ENCODE peak calls at places on chromosomes 3 and 15, in seven cellular contexts. Q, O, P, F, S, I and D are unnamed samples. For H3K4me1, the result is how much of the 10 kb centered on the place peaks cover.

GRCh38 chr15:92011611-92012367 is 158.3 kb downstream of the SLCO3A1 start:
- DNase-seq in Q (no peak), O (no peak), P (no peak), F (peak), S (no peak), I (no peak), D (no peak)

GRCh38 chr15:51089699-51090098 is 5.0 kb downstream of the TNFAIP8L3 start:
- DNase-seq in Q (no peak), O (no peak), P (no peak), F (no peak), S (no peak), I (no peak), D (no peak)

GRCh38 chr15:37094542-37095196 is 5.7 kb downstream of the MEIS2 start:
- DNase-seq in Q (no peak), O (no peak), P (peak), F (no peak), S (no peak), I (no peak), D (no peak)

GRCh38 chr3:191376742-191377141 is 46.4 kb upstream of the UTS2B start:
- DNase-seq in Q (no peak), O (no peak), P (peak), F (no peak), S (no peak), I (no peak), D (no peak)

GRCh38 chr3:109275702-109276293 is 40.5 kb downstream of the DPPA2 start:
- DNase-seq in Q (peak), O (no peak), P (no peak), F (peak), S (no peak), I (no peak), D (peak)

GRCh38 chr3:38137615-38138346 is 680 bp upstream of the MYD88 start:
- DNase-seq in Q (no peak), O (no peak), P (peak), F (no peak), S (peak), I (peak), D (no peak)

GRCh38 chr15:101156509-101157159 is 95.2 kb downstream of the CHSY1 start:
- DNase-seq in Q (no peak), O (no peak), P (no peak), F (no peak), S (no peak), I (peak), D (no peak)

GRCh38 chr3:72165337-72165736 is 380.4 kb upstream of the PROK2 start:
- DNase-seq in Q (no peak), O (no peak), P (no peak), F (no peak), S (no peak), I (no peak), D (no peak)

GRCh38 chr15:90910441-90911301 is 7.6 kb downstream of the MAN2A2 start:
- DNase-seq in Q (no peak), O (no peak), P (no peak), F (no peak), S (no peak), I (peak), D (no peak)

GRCh38 chr3:58072046-58072445 is 63.8 kb downstream of the FLNB start:
- DNase-seq in Q (no peak), O (no peak), P (no peak), F (no peak), S (no peak), I (no peak), D (no peak)

GRCh38 chr3:167876603-167877325 is 141.2 kb downstream of the SERPINI1 start:
- DNase-seq in Q (no peak), O (no peak), P (no peak), F (no peak), S (no peak), I (no peak), D (no peak)

GRCh38 chr3:48826451-48826850 is 21.2 kb downstream of the PRKAR2A start:
- DNase-seq in Q (no peak), O (no peak), P (no peak), F (no peak), S (no peak), I (no peak), D (no peak)

GRCh38 chr3:9455596-9455995 is 58.2 kb downstream of the SETD5 start:
- DNase-seq in Q (no peak), O (no peak), P (no peak), F (no peak), S (no peak), I (no peak), D (no peak)

GRCh38 chr3:178257491-178257890 is 278.7 kb upstream of the KCNMB2 start:
- DNase-seq in Q (no peak), O (no peak), P (no peak), F (no peak), S (no peak), I (no peak), D (no peak)

GRCh38 chr15:69590932-69591524 is 138.4 kb downstream of the RPLP1 start:
- DNase-seq in Q (no peak), O (no peak), P (no peak), F (peak), S (no peak), I (no peak), D (no peak)

GRCh38 chr3:194879991-194880939 is 194.6 kb downstream of the FAM43A start:
- DNase-seq in Q (peak), O (peak), P (peak), F (peak), S (no peak), I (peak), D (peak)

GRCh38 chr3:157122116-157122515 is 37.8 kb downstream of the CCNL1 start:
- DNase-seq in Q (no peak), O (no peak), P (peak), F (no peak), S (no peak), I (no peak), D (peak)

GRCh38 chr15:93088200-93088980 is 621 bp downstream of the RGMA start:
- DNase-seq in Q (no peak), O (no peak), P (no peak), F (peak), S (no peak), I (peak), D (peak)

GRCh38 chr3:51539291-51539891 is 872 bp downstream of the RAD54L2 start:
- DNase-seq in Q (no peak), O (peak), P (peak), F (peak), S (no peak), I (peak), D (peak)
- TF ChIP-seq POLR2A in Q (no peak), O (no peak), P (no peak), F (no peak), S (no peak), I (no peak), D (no peak)

GRCh38 chr3:25045291-25045690 is 382.8 kb upstream of the RARB start:
- DNase-seq in Q (no peak), O (peak), P (no peak), F (peak), S (no peak), I (no peak), D (no peak)

GRCh38 chr3:25043757-25044156 is 384.3 kb upstream of the RARB start:
- DNase-seq in Q (no peak), O (no peak), P (no peak), F (no peak), S (no peak), I (no peak), D (no peak)

GRCh38 chr3:25047058-25047457 is 381.0 kb upstream of the RARB start:
- DNase-seq in Q (no peak), O (no peak), P (no peak), F (peak), S (no peak), I (no peak), D (no peak)

GRCh38 chr3:25043181-25043580 is 384.9 kb upstream of the RARB start:
- DNase-seq in Q (no peak), O (no peak), P (no peak), F (no peak), S (no peak), I (no peak), D (no peak)

GRCh38 chr3:25044762-25045161 is 383.3 kb upstream of the RARB start:
- DNase-seq in Q (no peak), O (no peak), P (no peak), F (no peak), S (no peak), I (no peak), D (no peak)
- H3K27ac ChIP-seq in Q (no peak), O (no peak), P (no peak), F (no peak), S (no peak), I (no peak), D (no peak)

GRCh38 chr15:78942741-78943140 is 2.1 kb downstream of the CTSH start:
- DNase-seq in Q (no peak), O (no peak), P (no peak), F (no peak), S (no peak), I (no peak), D (no peak)
- H3K4me1 ChIP-seq in Q (under half), O (under half), P (under half), F (under half), S (under half), I (half or more), D (under half)

GRCh38 chr3:107525101-107525953 is 2.6 kb downstream of the BBX start:
- DNase-seq in Q (peak), O (peak), P (no peak), F (peak), S (no peak), I (peak), D (peak)
- TF ChIP-seq POLR2A in Q (no peak), O (peak), P (no peak), F (peak), S (no peak), I (no peak), D (peak)

GRCh38 chr3:136069933-136070332 is 104.4 kb downstream of the PPP2R3A start:
- DNase-seq in Q (no peak), O (no peak), P (no peak), F (no peak), S (no peak), I (no peak), D (no peak)
- H3K27ac ChIP-seq in Q (no peak), O (no peak), P (peak), F (no peak), S (no peak), I (no peak), D (no peak)

GRCh38 chr3:52891615-52892081 is 5.7 kb downstream of the STIMATE start:
- DNase-seq in Q (no peak), O (no peak), P (no peak), F (no peak), S (no peak), I (no peak), D (peak)
- H3K4me1 ChIP-seq in Q (half or more), O (under half), P (under half), F (under half), S (under half), I (under half), D (half or more)

GRCh38 chr15:34043391-34043790 is 4.4 kb upstream of the AVEN start:
- DNase-seq in Q (no peak), O (no peak), P (no peak), F (no peak), S (no peak), I (no peak), D (no peak)

GRCh38 chr15:34047893-34048775 is 9.1 kb upstream of the AVEN start:
- DNase-seq in Q (no peak), O (no peak), P (no peak), F (no peak), S (no peak), I (no peak), D (no peak)

GRCh38 chr15:34049096-34049495 is 10.1 kb upstream of the AVEN start:
- DNase-seq in Q (no peak), O (no peak), P (no peak), F (no peak), S (no peak), I (no peak), D (no peak)

GRCh38 chr15:34043813-34044212 is 4.8 kb upstream of the AVEN start:
- DNase-seq in Q (no peak), O (no peak), P (no peak), F (no peak), S (no peak), I (no peak), D (no peak)

DNA sequence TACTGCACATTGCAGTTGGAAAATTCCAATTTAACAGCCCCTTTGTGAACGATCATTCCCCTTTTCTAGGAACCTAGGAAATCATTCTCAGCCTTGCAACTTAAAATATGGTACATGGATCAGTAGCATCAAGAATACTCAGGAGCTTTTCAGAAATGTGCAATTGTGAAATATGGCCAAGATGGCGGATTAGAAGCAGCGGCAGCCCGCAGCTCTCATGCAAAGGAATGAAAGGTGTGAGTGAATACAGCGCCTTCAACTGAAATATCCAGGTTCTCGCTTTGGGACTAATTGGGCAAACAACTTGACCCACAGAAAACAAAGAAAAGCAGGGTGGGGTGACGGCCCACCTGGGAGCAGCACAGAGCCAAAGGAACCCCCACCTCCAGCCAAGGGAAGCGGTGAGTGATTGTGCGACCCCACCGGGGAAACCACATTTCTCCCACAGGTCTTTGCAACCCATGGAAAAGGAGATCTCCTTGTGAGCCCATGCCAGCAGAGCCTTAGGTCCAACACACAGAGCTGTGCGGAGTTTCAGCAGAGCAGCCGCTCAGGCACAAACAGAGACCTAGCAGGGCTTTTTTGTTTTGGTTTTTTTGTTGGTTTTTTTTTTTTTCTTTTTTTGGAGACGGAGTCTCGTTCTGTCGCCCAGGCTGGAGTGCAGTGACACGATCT is 7.6 kb upstream of the AVEN start:
- DNase-seq in Q (no peak), O (no peak), P (no peak), F (no peak), S (no peak), I (no peak), D (no peak)
- TF ChIP-seq POLR2A in Q (no peak), O (no peak), P (no peak), F (no peak), S (no peak), I (no peak), D (no peak)

GRCh38 chr15:64806509-64806908 is 18.9 kb downstream of the PIF1 start:
- DNase-seq in Q (no peak), O (no peak), P (no peak), F (no peak), S (no peak), I (no peak), D (no peak)
- H3K27ac ChIP-seq in Q (peak), O (no peak), P (peak), F (no peak), S (peak), I (no peak), D (no peak)

GRCh38 chr15:72227720-72228119 is 3.3 kb downstream of the PKM start:
- DNase-seq in Q (no peak), O (no peak), P (no peak), F (no peak), S (no peak), I (no peak), D (no peak)
- H3K4me1 ChIP-seq in Q (half or more), O (under half), P (under half), F (under half), S (under half), I (half or more), D (under half)